ENCODE peak calls at places on chromosome 21, in seven cellular contexts. One of them, this sample, is unnamed.

GRCh38 chr21:29382029-29382654 is 83.4 kb downstream of the BACH1 start:
- DNase-seq in left ventricle myocardium inferior: no peak
- DNase-seq in AG09309: no peak
- DNase-seq in fibroblast of mammary gland: peak
- DNase-seq in astrocyte of the spinal cord: peak
- DNase-seq in lower lobe of right lung: no peak
- DNase-seq in cardiac fibroblast: peak
- DNase-seq in this sample: peak

GRCh38 chr21:46185717-46186116 is 1.5 kb upstream of the SPATC1L start:
- DNase-seq in left ventricle myocardium inferior: no peak
- DNase-seq in fibroblast of mammary gland: no peak
- DNase-seq in AG09309: no peak
- DNase-seq in lower lobe of right lung: no peak
- DNase-seq in cardiac fibroblast: no peak
- DNase-seq in astrocyte of the spinal cord: no peak
- DNase-seq in this sample: no peak

GRCh38 chr21:17610862-17611261 is 1.8 kb downstream of the BTG3 start:
- DNase-seq in AG09309: no peak
- DNase-seq in fibroblast of mammary gland: peak
- DNase-seq in left ventricle myocardium inferior: no peak
- DNase-seq in cardiac fibroblast: peak
- DNase-seq in astrocyte of the spinal cord: no peak
- DNase-seq in lower lobe of right lung: no peak
- DNase-seq in this sample: peak

GRCh38 chr21:36104306-36105300 is 30.3 kb upstream of the CBR3 start:
- DNase-seq in fibroblast of mammary gland: peak
- DNase-seq in cardiac fibroblast: peak
- DNase-seq in AG09309: no peak
- DNase-seq in left ventricle myocardium inferior: peak
- DNase-seq in astrocyte of the spinal cord: peak
- DNase-seq in lower lobe of right lung: peak
- DNase-seq in this sample: peak

GRCh38 chr21:41815652-41816582 is 49.1 kb upstream of the RIPK4 start:
- DNase-seq in astrocyte of the spinal cord: no peak
- DNase-seq in lower lobe of right lung: no peak
- DNase-seq in cardiac fibroblast: no peak
- DNase-seq in left ventricle myocardium inferior: no peak
- DNase-seq in fibroblast of mammary gland: no peak
- DNase-seq in AG09309: no peak
- DNase-seq in this sample: no peak

GRCh38 chr21:42640486-42640885 is 12.9 kb upstream of the PDE9A start:
- DNase-seq in left ventricle myocardium inferior: no peak
- DNase-seq in lower lobe of right lung: peak
- DNase-seq in fibroblast of mammary gland: no peak
- DNase-seq in cardiac fibroblast: peak
- DNase-seq in astrocyte of the spinal cord: no peak
- DNase-seq in AG09309: no peak
- DNase-seq in this sample: no peak

GRCh38 chr21:41402231-41402630 is 23.8 kb upstream of the MX1 start:
- DNase-seq in cardiac fibroblast: no peak
- DNase-seq in astrocyte of the spinal cord: no peak
- DNase-seq in AG09309: no peak
- DNase-seq in left ventricle myocardium inferior: no peak
- DNase-seq in fibroblast of mammary gland: no peak
- DNase-seq in lower lobe of right lung: no peak
- DNase-seq in this sample: no peak

GRCh38 chr21:42922918-42923317 is 2.5 kb downstream of the ERVH48-1 start:
- DNase-seq in cardiac fibroblast: no peak
- DNase-seq in AG09309: no peak
- DNase-seq in fibroblast of mammary gland: no peak
- DNase-seq in left ventricle myocardium inferior: no peak
- DNase-seq in lower lobe of right lung: no peak
- DNase-seq in astrocyte of the spinal cord: no peak
- DNase-seq in this sample: no peak

GRCh38 chr21:15695241-15695640 is 34.5 kb upstream of the USP25 start:
- DNase-seq in astrocyte of the spinal cord: no peak
- DNase-seq in AG09309: no peak
- DNase-seq in lower lobe of right lung: no peak
- DNase-seq in fibroblast of mammary gland: peak
- DNase-seq in left ventricle myocardium inferior: no peak
- DNase-seq in cardiac fibroblast: no peak
- DNase-seq in this sample: no peak

GRCh38 chr21:41634211-41634694 is 126.3 kb upstream of the TMPRSS2 start:
- DNase-seq in AG09309: no peak
- DNase-seq in fibroblast of mammary gland: no peak
- DNase-seq in cardiac fibroblast: no peak
- DNase-seq in left ventricle myocardium inferior: no peak
- DNase-seq in lower lobe of right lung: peak
- DNase-seq in astrocyte of the spinal cord: no peak
- DNase-seq in this sample: no peak

GRCh38 chr21:31444061-31444460 is 100.0 kb upstream of the TIAM1 start:
- DNase-seq in lower lobe of right lung: no peak
- DNase-seq in left ventricle myocardium inferior: peak
- DNase-seq in astrocyte of the spinal cord: no peak
- DNase-seq in cardiac fibroblast: peak
- DNase-seq in AG09309: no peak
- DNase-seq in fibroblast of mammary gland: peak
- DNase-seq in this sample: peak
- H3K4me3 ChIP-seq in lower lobe of right lung: no peak
- H3K4me3 ChIP-seq in left ventricle myocardium inferior: no peak
- H3K4me3 ChIP-seq in astrocyte of the spinal cord: no peak
- H3K4me3 ChIP-seq in cardiac fibroblast: no peak
- H3K4me3 ChIP-seq in AG09309: no peak
- H3K4me3 ChIP-seq in fibroblast of mammary gland: no peak
- H3K4me3 ChIP-seq in this sample: no peak

GRCh38 chr21:34728479-34728878 is 59.7 kb downstream of the CLIC6 start:
- DNase-seq in lower lobe of right lung: peak
- DNase-seq in AG09309: no peak
- DNase-seq in cardiac fibroblast: no peak
- DNase-seq in left ventricle myocardium inferior: no peak
- DNase-seq in astrocyte of the spinal cord: no peak
- DNase-seq in fibroblast of mammary gland: no peak
- DNase-seq in this sample: no peak

GRCh38 chr21:34726627-34727337 is 58.0 kb downstream of the CLIC6 start:
- DNase-seq in lower lobe of right lung: no peak
- DNase-seq in fibroblast of mammary gland: no peak
- DNase-seq in AG09309: no peak
- DNase-seq in left ventricle myocardium inferior: no peak
- DNase-seq in astrocyte of the spinal cord: no peak
- DNase-seq in cardiac fibroblast: no peak
- DNase-seq in this sample: no peak

GRCh38 chr21:34724131-34724856 is 55.5 kb downstream of the CLIC6 start:
- DNase-seq in cardiac fibroblast: peak
- DNase-seq in lower lobe of right lung: no peak
- DNase-seq in astrocyte of the spinal cord: no peak
- DNase-seq in AG09309: no peak
- DNase-seq in left ventricle myocardium inferior: no peak
- DNase-seq in fibroblast of mammary gland: no peak
- DNase-seq in this sample: no peak

GRCh38 chr21:34724857-34725195 is 56.0 kb downstream of the CLIC6 start:
- DNase-seq in astrocyte of the spinal cord: no peak
- DNase-seq in AG09309: no peak
- DNase-seq in cardiac fibroblast: peak
- DNase-seq in fibroblast of mammary gland: no peak
- DNase-seq in lower lobe of right lung: no peak
- DNase-seq in left ventricle myocardium inferior: no peak
- DNase-seq in this sample: no peak

GRCh38 chr21:34722684-34723300 is 54.0 kb downstream of the CLIC6 start:
- DNase-seq in astrocyte of the spinal cord: no peak
- DNase-seq in lower lobe of right lung: no peak
- DNase-seq in fibroblast of mammary gland: no peak
- DNase-seq in AG09309: no peak
- DNase-seq in cardiac fibroblast: no peak
- DNase-seq in left ventricle myocardium inferior: no peak
- DNase-seq in this sample: no peak
- TF ChIP-seq CTCF in astrocyte of the spinal cord: peak
- TF ChIP-seq CTCF in lower lobe of right lung: peak
- TF ChIP-seq CTCF in fibroblast of mammary gland: peak
- TF ChIP-seq CTCF in AG09309: peak
- TF ChIP-seq CTCF in cardiac fibroblast: peak
- TF ChIP-seq CTCF in left ventricle myocardium inferior: no peak
- TF ChIP-seq CTCF in this sample: peak

GRCh38 chr21:37551406-37552355 is 185.1 kb downstream of the DYRK1A start:
- DNase-seq in fibroblast of mammary gland: no peak
- DNase-seq in lower lobe of right lung: peak
- DNase-seq in cardiac fibroblast: peak
- DNase-seq in AG09309: no peak
- DNase-seq in astrocyte of the spinal cord: peak
- DNase-seq in left ventricle myocardium inferior: no peak
- DNase-seq in this sample: peak

GRCh38 chr21:37552496-37553399 is 186.2 kb downstream of the DYRK1A start:
- DNase-seq in AG09309: no peak
- DNase-seq in lower lobe of right lung: no peak
- DNase-seq in cardiac fibroblast: no peak
- DNase-seq in astrocyte of the spinal cord: no peak
- DNase-seq in left ventricle myocardium inferior: peak
- DNase-seq in fibroblast of mammary gland: no peak
- DNase-seq in this sample: no peak

GRCh38 chr21:37547615-37547975 is 181.0 kb downstream of the DYRK1A start:
- DNase-seq in fibroblast of mammary gland: no peak
- DNase-seq in left ventricle myocardium inferior: no peak
- DNase-seq in astrocyte of the spinal cord: no peak
- DNase-seq in cardiac fibroblast: no peak
- DNase-seq in AG09309: no peak
- DNase-seq in lower lobe of right lung: no peak
- DNase-seq in this sample: no peak

GRCh38 chr21:37548521-37548981 is 182.0 kb downstream of the DYRK1A start:
- DNase-seq in fibroblast of mammary gland: no peak
- DNase-seq in astrocyte of the spinal cord: no peak
- DNase-seq in lower lobe of right lung: no peak
- DNase-seq in left ventricle myocardium inferior: no peak
- DNase-seq in AG09309: no peak
- DNase-seq in cardiac fibroblast: no peak
- DNase-seq in this sample: no peak

DNA sequence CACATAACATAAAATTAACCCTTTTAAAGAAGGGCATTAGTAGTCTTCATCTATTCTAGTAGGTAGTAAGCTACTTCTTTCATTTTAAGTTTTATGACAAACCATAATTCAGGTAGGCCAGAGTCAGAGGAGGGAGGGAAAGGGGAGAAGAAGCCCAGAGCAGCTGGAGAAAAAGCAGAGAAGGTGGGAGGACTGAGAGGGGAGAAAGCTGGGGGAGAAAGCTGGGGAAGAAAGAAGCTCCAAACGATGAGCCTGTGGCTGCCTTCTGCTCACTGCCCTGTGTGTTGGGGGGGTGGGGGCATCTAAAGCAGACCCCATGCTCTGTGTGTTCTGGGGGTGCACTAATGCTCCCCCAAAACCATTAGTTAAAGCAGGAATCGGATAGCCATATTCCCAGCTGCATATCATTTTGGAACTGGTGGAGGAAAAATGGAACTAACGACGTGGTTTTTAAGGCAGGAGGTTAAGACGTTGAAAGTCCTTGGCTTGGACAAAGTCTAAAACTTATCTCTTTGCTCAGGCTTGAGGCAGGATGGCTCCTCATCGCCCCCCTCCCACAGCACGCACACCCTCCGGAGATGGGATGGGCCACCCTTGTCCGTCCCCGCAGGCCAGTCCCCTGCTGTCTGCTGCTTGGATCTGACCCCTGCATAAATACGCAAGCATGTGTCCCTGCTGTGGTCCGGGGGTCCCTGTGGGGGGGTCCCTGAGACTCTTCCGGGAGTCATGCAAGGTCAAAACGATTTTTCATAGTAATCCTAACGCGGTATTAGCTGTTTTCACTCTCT is 184.2 kb downstream of the DYRK1A start:
- DNase-seq in AG09309: no peak
- DNase-seq in cardiac fibroblast: no peak
- DNase-seq in lower lobe of right lung: no peak
- DNase-seq in fibroblast of mammary gland: no peak
- DNase-seq in astrocyte of the spinal cord: no peak
- DNase-seq in left ventricle myocardium inferior: no peak
- DNase-seq in this sample: no peak
- H3K4me3 ChIP-seq in AG09309: no peak
- H3K4me3 ChIP-seq in cardiac fibroblast: no peak
- H3K4me3 ChIP-seq in lower lobe of right lung: peak
- H3K4me3 ChIP-seq in fibroblast of mammary gland: no peak
- H3K4me3 ChIP-seq in astrocyte of the spinal cord: no peak
- H3K4me3 ChIP-seq in left ventricle myocardium inferior: peak
- H3K4me3 ChIP-seq in this sample: peak

GRCh38 chr21:22544747-22545146 is 1546.5 kb downstream of the NCAM2 start:
- DNase-seq in astrocyte of the spinal cord: no peak
- DNase-seq in fibroblast of mammary gland: no peak
- DNase-seq in left ventricle myocardium inferior: no peak
- DNase-seq in lower lobe of right lung: no peak
- DNase-seq in AG09309: no peak
- DNase-seq in cardiac fibroblast: no peak
- DNase-seq in this sample: no peak
- TF ChIP-seq CTCF in astrocyte of the spinal cord: no peak
- TF ChIP-seq CTCF in fibroblast of mammary gland: no peak
- TF ChIP-seq CTCF in left ventricle myocardium inferior: no peak
- TF ChIP-seq CTCF in lower lobe of right lung: no peak
- TF ChIP-seq CTCF in AG09309: no peak
- TF ChIP-seq CTCF in cardiac fibroblast: no peak
- TF ChIP-seq CTCF in this sample: no peak

DNA sequence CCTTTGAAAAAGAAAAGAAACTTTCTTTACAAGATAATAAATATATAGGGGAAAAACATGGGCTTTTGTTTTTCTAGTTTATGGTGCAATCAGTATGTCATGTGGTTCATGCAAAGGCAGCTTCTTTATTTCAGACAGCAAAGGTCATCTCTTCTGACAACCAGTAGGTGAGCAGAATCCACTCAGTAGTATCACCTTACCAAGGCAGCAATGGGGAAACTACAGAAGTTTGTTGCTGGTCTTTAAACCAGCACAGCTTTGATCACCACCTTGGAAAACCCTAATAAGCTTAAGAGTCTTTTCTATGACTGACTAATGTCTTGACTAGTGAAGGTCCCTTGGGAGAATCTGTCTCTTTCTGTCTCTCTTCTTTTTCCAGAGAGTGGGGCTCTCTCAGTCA is 13.0 kb upstream of the SAMSN1 start:
- DNase-seq in cardiac fibroblast: no peak
- DNase-seq in left ventricle myocardium inferior: no peak
- DNase-seq in astrocyte of the spinal cord: no peak
- DNase-seq in lower lobe of right lung: no peak
- DNase-seq in AG09309: no peak
- DNase-seq in fibroblast of mammary gland: no peak
- DNase-seq in this sample: no peak
- H3K4me3 ChIP-seq in cardiac fibroblast: no peak
- H3K4me3 ChIP-seq in left ventricle myocardium inferior: no peak
- H3K4me3 ChIP-seq in astrocyte of the spinal cord: no peak
- H3K4me3 ChIP-seq in lower lobe of right lung: no peak
- H3K4me3 ChIP-seq in AG09309: no peak
- H3K4me3 ChIP-seq in fibroblast of mammary gland: no peak
- H3K4me3 ChIP-seq in this sample: no peak

DNA sequence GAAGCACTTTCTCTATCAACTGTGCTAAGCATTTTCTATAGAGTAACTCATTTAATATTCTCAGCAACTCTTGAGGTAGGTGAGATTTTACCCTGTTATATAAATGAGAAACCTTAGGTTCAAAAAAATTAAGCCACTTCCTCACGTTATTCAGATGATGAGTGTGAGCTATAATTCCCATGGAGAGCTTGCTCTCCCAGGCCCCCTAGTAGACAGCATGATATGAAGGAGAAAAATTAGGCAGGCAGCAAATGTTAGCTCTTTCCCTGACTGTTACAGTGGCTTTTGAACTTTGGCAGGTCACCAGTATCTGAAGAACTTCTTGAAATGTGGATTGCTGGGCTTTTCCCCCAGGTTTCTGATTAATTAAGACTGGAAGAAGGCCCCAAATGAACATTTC is 753.1 kb downstream of the NCAM2 start:
- DNase-seq in lower lobe of right lung: no peak
- DNase-seq in left ventricle myocardium inferior: no peak
- DNase-seq in fibroblast of mammary gland: no peak
- DNase-seq in cardiac fibroblast: no peak
- DNase-seq in AG09309: no peak
- DNase-seq in astrocyte of the spinal cord: no peak
- DNase-seq in this sample: no peak
- TF ChIP-seq CTCF in lower lobe of right lung: no peak
- TF ChIP-seq CTCF in left ventricle myocardium inferior: no peak
- TF ChIP-seq CTCF in fibroblast of mammary gland: no peak
- TF ChIP-seq CTCF in cardiac fibroblast: peak
- TF ChIP-seq CTCF in AG09309: no peak
- TF ChIP-seq CTCF in astrocyte of the spinal cord: no peak
- TF ChIP-seq CTCF in this sample: no peak

This sample was measured in choroid plexus epithelial cell.